ENCODE peak calls at places on chromosome X, in ten cellular contexts. F is H1, X is epithelial cell of esophagus, Q is right lobe of liver, P is psoas muscle, Z is astrocyte of the spinal cord, J is mucosa of descending colon, R is fibroblast of pulmonary artery, V is tibial artery, N is dorsolateral prefrontal cortex. O is an unnamed sample.

GRCh38 chrX:15465347-15465746 is 27.8 kb downstream of the PIR start:
- DNase-seq in X (peak), Q (no peak), V (no peak), Z (no peak), J (no peak), R (no peak), N (no peak), F (no peak), P (no peak), O (no peak)

GRCh38 chrX:97705936-97706335 is 822.2 kb downstream of the RPA4 start:
- DNase-seq in V (no peak), X (no peak), N (no peak), J (no peak), R (no peak), F (no peak), P (no peak), Q (no peak), Z (no peak), O (no peak)

GRCh38 chrX:23788946-23789345 is 6.0 kb downstream of the SAT1 start:
- DNase-seq in X (no peak), F (no peak), Q (no peak), P (no peak), R (no peak), J (no peak), Z (no peak), V (no peak), N (no peak), O (no peak)

GRCh38 chrX:137052641-137053235 is 18.9 kb upstream of the GPR101 start:
- DNase-seq in Q (no peak), J (no peak), F (no peak), V (no peak), X (no peak), P (no peak), R (no peak), Z (no peak), N (no peak), O (no peak)

GRCh38 chrX:41245641-41246040 is 88.3 kb upstream of the DDX3X start:
- DNase-seq in P (no peak), X (no peak), F (no peak), R (no peak), V (no peak), J (no peak), Z (no peak), Q (no peak), N (no peak), O (no peak)

GRCh38 chrX:2596050-2596449 is 95.0 kb upstream of the CD99 start:
- DNase-seq in R (no peak), V (no peak), X (no peak), J (no peak), Z (no peak), P (no peak), Q (no peak), F (no peak), N (no peak), O (no peak)

GRCh38 chrX:69505772-69506616 is 1.9 kb downstream of the NALF2 start:
- DNase-seq in X (peak), Z (no peak), J (no peak), Q (no peak), F (no peak), N (no peak), V (no peak), R (no peak), P (no peak), O (no peak)

GRCh38 chrX:38221391-38221929 is 789 bp upstream of the SRPX start:
- DNase-seq in J (no peak), V (no peak), Q (no peak), X (no peak), F (no peak), Z (no peak), R (no peak), P (no peak), N (no peak), O (no peak)

GRCh38 chrX:39450578-39450977 is 647.2 kb downstream of the BCOR start:
- DNase-seq in P (no peak), J (no peak), Q (no peak), R (no peak), F (no peak), V (no peak), X (no peak), Z (no peak), N (no peak), O (no peak)

GRCh38 chrX:53561912-53562311 is 124.6 kb downstream of the HUWE1 start:
- DNase-seq in X (no peak), N (no peak), P (no peak), J (no peak), Z (no peak), F (no peak), V (no peak), R (no peak), Q (no peak), O (no peak)

GRCh38 chrX:115029869-115030564 is 12.6 kb upstream of the IL13RA2 start:
- DNase-seq in F (no peak), N (no peak), Q (no peak), X (no peak), R (peak), P (no peak), V (no peak), J (peak), Z (peak), O (peak)

GRCh38 chrX:154596290-154596929 is 11.5 kb downstream of the CTAG1A start:
- DNase-seq in Z (peak), F (peak), N (no peak), P (no peak), V (no peak), R (peak), Q (no peak), X (peak), J (no peak), O (peak)

GRCh38 chrX:22021721-22022120 is 10.4 kb upstream of the PHEX start:
- DNase-seq in V (no peak), X (no peak), N (no peak), F (no peak), R (no peak), J (no peak), P (no peak), Q (no peak), Z (no peak), O (no peak)

GRCh38 chrX:153521034-153521433 is 3.6 kb downstream of the ATP2B3 start:
- DNase-seq in X (peak), F (no peak), R (peak), V (no peak), Q (no peak), N (peak), P (no peak), J (no peak), Z (no peak), O (peak)

GRCh38 chrX:109281478-109282275 is 200.2 kb downstream of the GUCY2F start:
- DNase-seq in N (no peak), Z (peak), F (no peak), R (peak), J (peak), Q (no peak), P (no peak), X (no peak), V (no peak), O (peak)

GRCh38 chrX:17591741-17592110 is 145.6 kb upstream of the SCML1 start:
- DNase-seq in V (no peak), R (peak), P (no peak), X (peak), F (no peak), J (no peak), N (no peak), Z (peak), Q (no peak), O (no peak)

GRCh38 chrX:109393859-109394258 is 88.0 kb downstream of the GUCY2F start:
- DNase-seq in N (no peak), Q (no peak), P (no peak), R (peak), Z (no peak), X (peak), V (no peak), F (no peak), J (no peak), O (no peak)

GRCh38 chrX:53073115-53073581 is 9.0 kb upstream of the TSPYL2 start:
- DNase-seq in Z (no peak), V (no peak), F (no peak), N (no peak), X (no peak), J (no peak), P (no peak), Q (no peak), R (no peak), O (no peak)

GRCh38 chrX:98481636-98482035 is 1597.9 kb downstream of the RPA4 start:
- DNase-seq in X (no peak), N (no peak), F (no peak), R (no peak), J (no peak), Q (no peak), P (no peak), V (no peak), Z (no peak), O (no peak)

GRCh38 chrX:132791725-132792124 is 166.7 kb downstream of the HS6ST2 start:
- DNase-seq in X (no peak), F (no peak), R (no peak), Q (no peak), N (no peak), Z (no peak), J (no peak), P (no peak), V (no peak), O (no peak)

GRCh38 chrX:155864655-155865054 is 16.5 kb upstream of the VAMP7 start:
- DNase-seq in Z (no peak), F (no peak), V (no peak), N (no peak), J (no peak), P (no peak), Q (no peak), R (peak), X (peak), O (no peak)

GRCh38 chrX:68114573-68115199 is 318.6 kb downstream of the OPHN1 start:
- DNase-seq in F (no peak), Q (no peak), V (no peak), J (peak), P (no peak), N (no peak), Z (peak), X (peak), R (peak), O (no peak)

GRCh38 chrX:100615015-100615414 is 21.6 kb downstream of the TSPAN6 start:
- DNase-seq in X (peak), R (peak), Q (no peak), Z (peak), P (no peak), V (no peak), J (peak), F (no peak), N (no peak), O (peak)

GRCh38 chrX:42017971-42018370 is 94.6 kb upstream of the CASK start:
- DNase-seq in F (no peak), N (no peak), Z (no peak), P (no peak), V (no peak), R (no peak), X (no peak), Q (no peak), J (no peak), O (no peak)

GRCh38 chrX:30652527-30653414 is 452 bp upstream of the GK start:
- DNase-seq in V (peak), J (peak), Q (peak), N (peak), X (peak), P (peak), R (peak), F (peak), Z (peak), O (peak)

GRCh38 chrX:103063918-103064434 is at the start of gene BEX1:
- DNase-seq in P (no peak), Z (peak), X (peak), Q (peak), V (no peak), N (peak), R (peak), J (no peak), F (peak), O (peak)

GRCh38 chrX:1264556-1264955 is 4.1 kb upstream of the CSF2RA start:
- DNase-seq in R (no peak), Q (no peak), F (no peak), N (no peak), V (no peak), Z (no peak), X (no peak), P (no peak), J (no peak), O (no peak)

GRCh38 chrX:39813631-39814246 is 284.0 kb downstream of the BCOR start:
- DNase-seq in X (peak), J (peak), Q (peak), V (peak), Z (peak), N (peak), F (no peak), R (peak), P (peak), O (peak)

GRCh38 chrX:50067435-50068292 is 133.1 kb downstream of the AKAP4 start:
- DNase-seq in P (no peak), J (peak), Q (peak), R (peak), X (peak), F (peak), V (no peak), N (peak), Z (peak), O (no peak)

GRCh38 chrX:72132456-72132855 is 741 bp upstream of the RTL5 start:
- DNase-seq in J (no peak), F (no peak), V (no peak), P (no peak), Z (no peak), Q (no peak), N (no peak), R (no peak), X (no peak), O (no peak)
- H3K4me3 ChIP-seq in J (no peak), F (peak), V (peak), P (peak), Z (peak), Q (no peak), N (peak), R (peak), X (no peak), O (no peak)

GRCh38 chrX:110444996-110445395 is 86.3 kb downstream of the RTL9 start:
- DNase-seq in J (no peak), V (no peak), R (no peak), F (no peak), N (no peak), Q (no peak), X (peak), P (no peak), Z (no peak), O (no peak)

GRCh38 chrX:110440016-110440805 is 81.6 kb downstream of the RTL9 start:
- DNase-seq in R (no peak), P (no peak), Z (no peak), F (no peak), V (no peak), X (no peak), J (no peak), N (no peak), Q (no peak), O (no peak)

GRCh38 chrX:110437686-110438085 is 79.0 kb downstream of the RTL9 start:
- DNase-seq in R (no peak), N (no peak), X (peak), J (no peak), Z (no peak), Q (no peak), P (no peak), V (no peak), F (no peak), O (no peak)

GRCh38 chrX:110448459-110448858 is 89.8 kb downstream of the RTL9 start:
- DNase-seq in R (no peak), N (no peak), Z (no peak), X (no peak), F (no peak), Q (no peak), V (no peak), J (no peak), P (no peak), O (no peak)

GRCh38 chrX:110442631-110443030 is 84.0 kb downstream of the RTL9 start:
- DNase-seq in V (no peak), R (peak), Q (no peak), F (no peak), N (no peak), J (peak), X (peak), Z (peak), P (no peak), O (no peak)
- TF ChIP-seq CTCF in V (no peak), R (peak), Q (no peak), F (peak), N (no peak), J (no peak), X (peak), Z (peak), P (no peak), O (no peak)

GRCh38 chrX:10099411-10099810 is 57.4 kb upstream of the CLCN4 start:
- DNase-seq in X (no peak), V (no peak), N (no peak), J (no peak), P (no peak), F (no peak), Z (no peak), Q (no peak), R (no peak), O (no peak)
- H3K4me3 ChIP-seq in X (no peak), V (peak), N (no peak), J (no peak), P (no peak), F (no peak), Z (no peak), Q (no peak), R (no peak), O (no peak)

DNA sequence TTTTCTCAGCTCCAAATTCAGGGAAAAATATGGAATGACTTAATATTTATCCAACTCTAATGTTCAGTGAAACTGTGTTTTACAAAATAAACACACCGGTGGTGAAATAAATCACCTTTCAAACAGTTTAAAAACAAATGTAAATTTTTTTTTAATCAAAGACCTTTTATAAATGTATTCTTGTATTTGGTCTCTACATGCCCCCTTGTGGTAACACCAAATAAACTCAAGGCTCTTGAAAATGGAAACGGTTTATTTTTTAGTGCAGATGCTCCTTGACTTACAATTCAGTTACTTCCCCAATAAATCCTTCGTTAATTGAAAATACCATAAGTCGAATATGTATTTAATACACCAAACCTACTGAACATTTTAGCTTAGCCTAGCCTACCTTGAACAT is 45.9 kb upstream of the ITM2A start:
- DNase-seq in V (no peak), J (peak), R (peak), F (no peak), P (no peak), N (no peak), Q (no peak), Z (peak), X (peak), O (no peak)
- TF ChIP-seq CTCF in V (no peak), J (no peak), R (peak), F (no peak), P (peak), N (peak), Q (peak), Z (peak), X (no peak), O (no peak)

GRCh38 chrX:148624951-148625350 is 124.5 kb downstream of the AFF2 start:
- DNase-seq in R (no peak), X (no peak), Q (no peak), N (no peak), J (no peak), V (no peak), P (no peak), Z (no peak), F (no peak), O (no peak)
- H3K4me3 ChIP-seq in R (no peak), X (no peak), Q (no peak), N (no peak), J (no peak), V (no peak), P (no peak), Z (no peak), F (no peak), O (no peak)

DNA sequence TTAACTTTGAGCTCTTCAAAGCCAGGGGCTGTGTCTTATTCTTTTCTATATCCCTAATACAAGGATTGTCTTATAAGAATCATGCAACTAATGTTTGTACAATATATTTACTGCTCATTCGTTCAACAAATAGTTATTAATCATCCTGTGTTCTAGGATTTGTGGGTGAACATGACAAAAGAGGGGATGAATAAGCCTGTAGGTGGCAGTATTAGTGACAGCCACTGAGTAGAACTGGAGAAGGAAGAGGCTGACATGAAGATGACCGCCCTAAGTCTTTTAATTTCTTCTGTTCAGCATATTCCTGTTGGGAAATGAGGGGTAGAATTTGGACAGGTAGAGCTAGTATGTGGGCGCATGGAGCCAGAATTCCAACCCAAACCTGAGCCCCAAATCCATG is 11.9 kb upstream of the LINC00632 start:
- DNase-seq in X (no peak), N (no peak), J (no peak), Q (no peak), F (no peak), P (no peak), Z (no peak), V (no peak), R (no peak), O (no peak)
- TF ChIP-seq CTCF in X (no peak), N (no peak), J (no peak), Q (peak), F (peak), P (no peak), Z (peak), V (no peak), R (no peak), O (no peak)

GRCh38 chrX:66015906-66016689 is 23.8 kb downstream of the VSIG4 start:
- DNase-seq in V (no peak), P (no peak), Z (no peak), F (no peak), X (no peak), J (no peak), R (no peak), N (no peak), Q (no peak), O (no peak)
- H3K4me3 ChIP-seq in V (peak), P (peak), Z (no peak), F (no peak), X (no peak), J (no peak), R (no peak), N (peak), Q (peak), O (no peak)

GRCh38 chrX:134551365-134552095 is 91.6 kb downstream of the HPRT1 start:
- DNase-seq in P (no peak), V (no peak), R (peak), F (no peak), N (no peak), Q (no peak), J (no peak), X (peak), Z (peak), O (no peak)
- TF ChIP-seq CTCF in P (no peak), V (no peak), R (no peak), F (no peak), N (no peak), Q (no peak), J (no peak), X (no peak), Z (no peak), O (no peak)

GRCh38 chrX:150693782-150694574 is 782 bp downstream of the MTMR1 start:
- DNase-seq in Z (peak), X (peak), R (peak), Q (peak), P (peak), J (peak), N (peak), V (peak), F (peak), O (peak)

GRCh38 chrX:150692837-150693781 is at the start of gene MTMR1:
- DNase-seq in R (no peak), F (no peak), P (peak), Q (peak), N (peak), Z (no peak), J (peak), X (peak), V (no peak), O (peak)

GRCh38 chrX:150696264-150696789 is 3.1 kb downstream of the MTMR1 start:
- DNase-seq in R (no peak), Q (no peak), P (no peak), J (no peak), X (no peak), V (no peak), Z (no peak), F (no peak), N (no peak), O (no peak)

GRCh38 chrX:150696836-150697235 is 3.6 kb downstream of the MTMR1 start:
- DNase-seq in V (no peak), Z (no peak), Q (no peak), J (no peak), X (no peak), F (no peak), N (no peak), P (no peak), R (no peak), O (no peak)

DNA sequence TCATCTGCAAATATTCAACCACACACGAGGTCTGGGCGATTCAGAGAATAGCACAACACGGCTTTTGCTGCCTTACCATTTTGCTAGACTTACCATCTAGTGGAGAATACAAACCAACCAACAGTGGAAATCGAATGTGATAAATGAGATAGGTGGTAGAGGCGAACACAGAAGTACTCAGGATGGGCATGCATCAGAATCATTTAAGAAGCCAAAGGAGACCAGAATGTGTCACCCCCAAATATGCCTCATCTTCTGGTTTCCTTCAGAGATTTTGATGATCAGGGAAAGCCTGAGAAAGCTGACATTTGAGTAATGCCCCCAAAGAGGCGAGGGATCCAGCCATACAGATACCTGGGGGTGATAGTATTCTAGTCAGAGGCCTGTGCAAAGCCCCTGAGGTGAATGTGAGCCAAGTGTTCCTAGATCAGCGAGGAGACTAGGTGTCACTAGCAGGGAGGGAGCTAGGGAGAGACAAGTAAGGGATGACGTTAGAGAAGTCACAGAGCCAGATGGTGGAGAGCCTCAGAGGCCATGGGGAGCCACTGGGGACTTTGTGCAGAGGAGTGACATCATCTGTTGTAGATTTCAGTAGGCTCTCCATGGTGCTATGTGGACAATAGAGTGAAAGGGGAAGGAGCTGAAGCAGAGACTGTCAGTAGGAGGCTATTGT is 1.7 kb downstream of the MTMR1 start:
- DNase-seq in R (no peak), Z (no peak), V (no peak), J (no peak), N (no peak), P (no peak), X (peak), F (no peak), Q (no peak), O (no peak)
- H3K4me3 ChIP-seq in R (no peak), Z (no peak), V (no peak), J (no peak), N (peak), P (peak), X (peak), F (no peak), Q (no peak), O (no peak)

O was measured in prostate gland.